ENCODE peak calls at places on chromosomes 6 and 20, in eight cellular contexts. One of them, this sample, is unnamed.

GRCh38 chr6:20575125-20575524 is 40.9 kb downstream of the CDKAL1 start:
- DNase-seq in GM10248: no peak
- DNase-seq in tibial nerve: no peak
- DNase-seq in GM12865: no peak
- DNase-seq in cardiac muscle cell: no peak
- DNase-seq in A549: no peak
- DNase-seq in heart right ventricle: no peak
- DNase-seq in WTC11: no peak
- DNase-seq in this sample: no peak

GRCh38 chr6:144477396-144477795 is 192.3 kb downstream of the UTRN start:
- DNase-seq in GM10248: no peak
- DNase-seq in tibial nerve: no peak
- DNase-seq in GM12865: no peak
- DNase-seq in cardiac muscle cell: no peak
- DNase-seq in A549: no peak
- DNase-seq in heart right ventricle: no peak
- DNase-seq in WTC11: no peak
- DNase-seq in this sample: no peak

GRCh38 chr6:45049188-45049843 is 278.8 kb upstream of the RUNX2 start:
- DNase-seq in GM10248: peak
- DNase-seq in tibial nerve: no peak
- DNase-seq in GM12865: no peak
- DNase-seq in cardiac muscle cell: peak
- DNase-seq in A549: no peak
- DNase-seq in heart right ventricle: no peak
- DNase-seq in WTC11: no peak
- DNase-seq in this sample: no peak

GRCh38 chr6:111850288-111850937 is 22.8 kb downstream of the FYN start:
- DNase-seq in GM10248: peak
- DNase-seq in tibial nerve: no peak
- DNase-seq in GM12865: peak
- DNase-seq in cardiac muscle cell: no peak
- DNase-seq in A549: no peak
- DNase-seq in heart right ventricle: peak
- DNase-seq in WTC11: no peak
- DNase-seq in this sample: no peak

GRCh38 chr20:5353624-5354496 is 37.1 kb upstream of the PROKR2 start:
- DNase-seq in GM10248: no peak
- DNase-seq in tibial nerve: no peak
- DNase-seq in GM12865: no peak
- DNase-seq in cardiac muscle cell: peak
- DNase-seq in A549: peak
- DNase-seq in heart right ventricle: no peak
- DNase-seq in WTC11: no peak
- DNase-seq in this sample: no peak

GRCh38 chr20:44702776-44703175 is 12.4 kb upstream of the CCN5 start:
- DNase-seq in GM10248: peak
- DNase-seq in tibial nerve: peak
- DNase-seq in GM12865: peak
- DNase-seq in cardiac muscle cell: peak
- DNase-seq in A549: no peak
- DNase-seq in heart right ventricle: peak
- DNase-seq in WTC11: no peak
- DNase-seq in this sample: no peak

GRCh38 chr6:48032156-48032555 is 78.8 kb downstream of the PTCHD4 start:
- DNase-seq in GM10248: no peak
- DNase-seq in tibial nerve: no peak
- DNase-seq in GM12865: no peak
- DNase-seq in cardiac muscle cell: peak
- DNase-seq in A549: no peak
- DNase-seq in heart right ventricle: no peak
- DNase-seq in WTC11: no peak
- DNase-seq in this sample: no peak

GRCh38 chr20:48983423-48984400 is 62.2 kb downstream of the ARFGEF2 start:
- DNase-seq in GM10248: no peak
- DNase-seq in tibial nerve: no peak
- DNase-seq in GM12865: no peak
- DNase-seq in cardiac muscle cell: peak
- DNase-seq in A549: peak
- DNase-seq in heart right ventricle: peak
- DNase-seq in WTC11: no peak
- DNase-seq in this sample: no peak

GRCh38 chr6:157943964-157944283 is 37.7 kb upstream of the SYNJ2 start:
- DNase-seq in GM10248: no peak
- DNase-seq in tibial nerve: no peak
- DNase-seq in GM12865: no peak
- DNase-seq in cardiac muscle cell: no peak
- DNase-seq in A549: no peak
- DNase-seq in heart right ventricle: no peak
- DNase-seq in WTC11: no peak
- DNase-seq in this sample: no peak

GRCh38 chr6:157944983-157945931 is 36.4 kb upstream of the SYNJ2 start:
- DNase-seq in GM10248: no peak
- DNase-seq in tibial nerve: no peak
- DNase-seq in GM12865: no peak
- DNase-seq in cardiac muscle cell: no peak
- DNase-seq in A549: no peak
- DNase-seq in heart right ventricle: no peak
- DNase-seq in WTC11: no peak
- DNase-seq in this sample: no peak

GRCh38 chr6:157946053-157946617 is 35.5 kb upstream of the SYNJ2 start:
- DNase-seq in GM10248: no peak
- DNase-seq in tibial nerve: no peak
- DNase-seq in GM12865: no peak
- DNase-seq in cardiac muscle cell: no peak
- DNase-seq in A549: no peak
- DNase-seq in heart right ventricle: no peak
- DNase-seq in WTC11: no peak
- DNase-seq in this sample: no peak

GRCh38 chr6:157943249-157943963 is 38.3 kb upstream of the SYNJ2 start:
- DNase-seq in GM10248: no peak
- DNase-seq in tibial nerve: no peak
- DNase-seq in GM12865: no peak
- DNase-seq in cardiac muscle cell: no peak
- DNase-seq in A549: no peak
- DNase-seq in heart right ventricle: no peak
- DNase-seq in WTC11: no peak
- DNase-seq in this sample: no peak

DNA sequence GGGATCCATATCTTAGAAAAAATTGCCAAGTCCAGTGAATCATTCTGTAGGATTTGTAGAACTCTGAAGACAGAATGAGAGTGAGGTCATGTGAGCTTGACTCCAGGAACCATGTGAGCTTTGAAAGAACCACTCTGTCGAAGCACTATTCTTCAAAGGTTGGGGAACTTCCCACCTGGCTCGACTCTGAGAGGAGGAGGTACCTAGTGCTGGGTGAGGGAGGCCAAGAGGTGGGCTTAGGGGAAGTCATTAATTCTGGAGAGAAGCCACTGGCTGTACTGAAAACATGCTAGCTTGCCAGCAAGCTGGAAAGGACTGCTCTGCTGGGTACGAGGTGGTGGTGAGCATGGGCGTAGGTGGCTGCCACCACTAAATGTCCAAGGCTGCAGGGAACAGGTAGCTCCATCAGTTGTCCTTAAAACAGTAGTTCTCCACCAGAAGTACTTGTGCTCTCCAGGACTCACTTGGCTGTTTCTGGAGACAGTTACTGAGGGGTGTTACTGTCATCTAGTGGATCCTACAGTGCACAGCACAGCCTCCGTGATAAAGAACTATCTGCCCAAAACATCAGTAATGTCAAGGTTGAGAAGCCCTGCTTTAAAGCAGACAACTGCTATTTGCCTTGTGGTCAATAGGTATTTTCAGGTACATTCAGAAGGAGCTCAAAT is 34.7 kb upstream of the SYNJ2 start:
- DNase-seq in GM10248: peak
- DNase-seq in tibial nerve: no peak
- DNase-seq in GM12865: peak
- DNase-seq in cardiac muscle cell: peak
- DNase-seq in A549: no peak
- DNase-seq in heart right ventricle: no peak
- DNase-seq in WTC11: no peak
- DNase-seq in this sample: no peak
- TF ChIP-seq CTCF in GM10248: peak
- TF ChIP-seq CTCF in tibial nerve: peak
- TF ChIP-seq CTCF in GM12865: peak
- TF ChIP-seq CTCF in cardiac muscle cell: peak
- TF ChIP-seq CTCF in A549: peak
- TF ChIP-seq CTCF in heart right ventricle: peak
- TF ChIP-seq CTCF in WTC11: no peak
- TF ChIP-seq CTCF in this sample: no peak

GRCh38 chr20:8155229-8155628 is 23.2 kb downstream of the PLCB1 start:
- DNase-seq in GM10248: no peak
- DNase-seq in tibial nerve: no peak
- DNase-seq in GM12865: no peak
- DNase-seq in cardiac muscle cell: no peak
- DNase-seq in A549: no peak
- DNase-seq in heart right ventricle: no peak
- DNase-seq in WTC11: no peak
- DNase-seq in this sample: no peak

GRCh38 chr20:8154636-8155035 is 22.6 kb downstream of the PLCB1 start:
- DNase-seq in GM10248: no peak
- DNase-seq in tibial nerve: no peak
- DNase-seq in GM12865: no peak
- DNase-seq in cardiac muscle cell: peak
- DNase-seq in A549: no peak
- DNase-seq in heart right ventricle: no peak
- DNase-seq in WTC11: no peak
- DNase-seq in this sample: no peak

GRCh38 chr20:8152847-8153246 is 20.8 kb downstream of the PLCB1 start:
- DNase-seq in GM10248: no peak
- DNase-seq in tibial nerve: no peak
- DNase-seq in GM12865: no peak
- DNase-seq in cardiac muscle cell: no peak
- DNase-seq in A549: no peak
- DNase-seq in heart right ventricle: no peak
- DNase-seq in WTC11: no peak
- DNase-seq in this sample: no peak

GRCh38 chr20:8152183-8152582 is 20.1 kb downstream of the PLCB1 start:
- DNase-seq in GM10248: no peak
- DNase-seq in tibial nerve: no peak
- DNase-seq in GM12865: no peak
- DNase-seq in cardiac muscle cell: peak
- DNase-seq in A549: no peak
- DNase-seq in heart right ventricle: no peak
- DNase-seq in WTC11: no peak
- DNase-seq in this sample: no peak

DNA sequence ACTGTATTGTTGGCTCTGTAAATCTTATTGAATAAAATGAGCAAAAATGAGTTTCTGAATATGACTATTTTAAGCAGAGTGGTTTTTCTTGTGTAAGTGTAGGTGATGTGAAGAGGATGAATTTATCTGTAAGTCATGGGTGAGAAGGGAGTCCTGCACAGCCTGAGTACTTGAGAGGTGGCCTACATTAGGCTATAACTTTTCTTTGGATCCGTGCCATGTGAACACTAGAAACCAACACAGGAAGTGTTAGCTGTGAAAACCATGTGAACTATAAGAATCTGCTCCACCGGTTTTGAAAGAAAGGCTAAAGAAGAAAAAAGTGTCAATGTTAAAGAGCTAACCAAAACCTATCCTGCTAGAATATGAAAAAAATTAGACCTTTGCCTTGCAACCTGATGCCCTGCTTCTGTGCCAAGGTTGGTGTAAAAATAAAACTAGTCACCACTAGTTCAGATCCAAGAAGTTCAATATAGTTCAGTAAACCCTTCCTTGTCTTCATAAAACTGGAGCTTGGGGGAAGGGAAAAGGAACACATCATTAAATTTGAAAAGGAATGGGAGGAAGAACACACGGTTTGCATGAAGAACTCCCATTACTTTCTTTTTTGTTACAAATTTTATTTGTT is 21.3 kb downstream of the PLCB1 start:
- DNase-seq in GM10248: no peak
- DNase-seq in tibial nerve: no peak
- DNase-seq in GM12865: peak
- DNase-seq in cardiac muscle cell: peak
- DNase-seq in A549: no peak
- DNase-seq in heart right ventricle: no peak
- DNase-seq in WTC11: no peak
- DNase-seq in this sample: no peak
- TF ChIP-seq CTCF in GM10248: no peak
- TF ChIP-seq CTCF in tibial nerve: no peak
- TF ChIP-seq CTCF in GM12865: no peak
- TF ChIP-seq CTCF in cardiac muscle cell: no peak
- TF ChIP-seq CTCF in A549: no peak
- TF ChIP-seq CTCF in heart right ventricle: no peak
- TF ChIP-seq CTCF in WTC11: no peak
- TF ChIP-seq CTCF in this sample: no peak

GRCh38 chr6:135182120-135182992 is 1.2 kb downstream of the MYB start:
- DNase-seq in GM10248: peak
- DNase-seq in tibial nerve: no peak
- DNase-seq in GM12865: peak
- DNase-seq in cardiac muscle cell: peak
- DNase-seq in A549: no peak
- DNase-seq in heart right ventricle: peak
- DNase-seq in WTC11: peak
- DNase-seq in this sample: peak

GRCh38 chr6:135181333-135182119 is 418 bp downstream of the MYB start:
- DNase-seq in GM10248: no peak
- DNase-seq in tibial nerve: no peak
- DNase-seq in GM12865: peak
- DNase-seq in cardiac muscle cell: peak
- DNase-seq in A549: no peak
- DNase-seq in heart right ventricle: no peak
- DNase-seq in WTC11: peak
- DNase-seq in this sample: peak

GRCh38 chr6:135182993-135183531 is 2.0 kb downstream of the MYB start:
- DNase-seq in GM10248: peak
- DNase-seq in tibial nerve: no peak
- DNase-seq in GM12865: peak
- DNase-seq in cardiac muscle cell: no peak
- DNase-seq in A549: no peak
- DNase-seq in heart right ventricle: no peak
- DNase-seq in WTC11: peak
- DNase-seq in this sample: peak

GRCh38 chr6:135185483-135185882 is 4.4 kb downstream of the MYB start:
- DNase-seq in GM10248: no peak
- DNase-seq in tibial nerve: no peak
- DNase-seq in GM12865: no peak
- DNase-seq in cardiac muscle cell: no peak
- DNase-seq in A549: no peak
- DNase-seq in heart right ventricle: no peak
- DNase-seq in WTC11: no peak
- DNase-seq in this sample: no peak

GRCh38 chr6:135183532-135184440 is 2.7 kb downstream of the MYB start:
- DNase-seq in GM10248: peak
- DNase-seq in tibial nerve: no peak
- DNase-seq in GM12865: peak
- DNase-seq in cardiac muscle cell: peak
- DNase-seq in A549: peak
- DNase-seq in heart right ventricle: no peak
- DNase-seq in WTC11: peak
- DNase-seq in this sample: peak
- TF ChIP-seq CTCF in GM10248: peak
- TF ChIP-seq CTCF in tibial nerve: peak
- TF ChIP-seq CTCF in GM12865: peak
- TF ChIP-seq CTCF in cardiac muscle cell: peak
- TF ChIP-seq CTCF in A549: peak
- TF ChIP-seq CTCF in heart right ventricle: peak
- TF ChIP-seq CTCF in WTC11: peak
- TF ChIP-seq CTCF in this sample: peak

DNA sequence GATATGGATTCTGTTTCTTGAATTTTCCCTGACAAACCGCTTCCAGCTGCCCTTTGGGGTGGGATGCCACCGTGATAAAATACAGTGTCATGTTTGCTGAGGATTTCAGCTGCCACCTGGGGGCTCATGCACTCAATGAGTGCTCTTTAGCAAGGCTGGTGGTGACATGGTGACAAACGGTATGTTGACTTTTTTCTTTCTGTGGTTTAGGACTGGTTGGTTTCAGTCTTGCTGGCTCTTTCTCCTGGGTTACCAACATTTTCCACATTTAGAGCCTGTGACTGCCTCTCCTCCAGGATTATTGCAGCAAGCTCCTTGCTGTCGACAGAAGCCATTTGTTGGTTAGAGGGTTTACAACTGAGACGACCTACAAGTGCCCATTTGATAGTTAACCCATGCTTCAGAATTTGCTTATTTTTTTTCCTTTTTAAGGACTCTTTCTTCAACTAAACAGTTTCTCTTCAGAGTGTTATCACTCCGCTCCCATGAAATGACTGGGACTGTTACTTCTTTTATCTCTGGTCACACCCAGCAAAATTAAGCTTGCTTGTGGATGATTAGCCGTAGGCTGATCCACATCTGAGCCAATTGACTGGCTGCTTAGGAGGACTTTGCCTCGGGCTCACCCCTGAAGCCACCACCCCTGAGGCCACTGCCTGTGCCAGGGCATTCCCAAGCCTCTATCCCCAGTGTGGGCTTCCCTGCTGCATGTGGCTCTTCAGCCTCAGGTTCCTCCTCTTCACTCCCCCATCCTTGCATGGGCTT is 48.4 kb upstream of the CDYL start:
- DNase-seq in GM10248: no peak
- DNase-seq in tibial nerve: no peak
- DNase-seq in GM12865: peak
- DNase-seq in cardiac muscle cell: peak
- DNase-seq in A549: no peak
- DNase-seq in heart right ventricle: no peak
- DNase-seq in WTC11: no peak
- DNase-seq in this sample: no peak
- TF ChIP-seq CTCF in GM10248: peak
- TF ChIP-seq CTCF in tibial nerve: no peak
- TF ChIP-seq CTCF in GM12865: no peak
- TF ChIP-seq CTCF in cardiac muscle cell: no peak
- TF ChIP-seq CTCF in A549: no peak
- TF ChIP-seq CTCF in heart right ventricle: no peak
- TF ChIP-seq CTCF in WTC11: no peak
- TF ChIP-seq CTCF in this sample: no peak

This sample was measured in endothelial cell.